ENCODE peak calls at places on chromosomes 12 and 14, in nine cellular contexts. Q is GM23248; H is mesendoderm; P is neural progenitor cell; N is thoracic aorta; G is NT2/D1; U is CD8-positive, alpha-beta memory T cell; X is uterus; I is HepG2. B is an unnamed sample. For H3K4me1, the result is how much of the 10 kb centered on the place peaks cover.

GRCh38 chr14:72966038-72966437 is 39.8 kb downstream of the DCAF4 start:
- DNase-seq in Q (no peak), H (no peak), P (no peak), N (no peak), G (no peak), U (no peak), X (no peak), I (no peak), B (no peak)

GRCh38 chr12:54945082-54945481 is 39.5 kb downstream of the TESPA1 start:
- DNase-seq in Q (peak), H (no peak), P (no peak), N (no peak), G (no peak), U (no peak), X (no peak), I (no peak), B (no peak)

GRCh38 chr12:124761056-124761455 is 102.6 kb downstream of the SCARB1 start:
- DNase-seq in Q (no peak), H (no peak), P (no peak), N (no peak), G (no peak), U (no peak), X (no peak), I (no peak), B (no peak)

GRCh38 chr14:55794655-55795583 is 214.9 kb downstream of the KTN1 start:
- DNase-seq in Q (peak), H (peak), P (no peak), N (no peak), G (no peak), U (no peak), X (no peak), I (no peak), B (no peak)

GRCh38 chr12:124769166-124769530 is 94.5 kb downstream of the SCARB1 start:
- DNase-seq in Q (peak), H (no peak), P (no peak), N (no peak), G (no peak), U (no peak), X (no peak), I (no peak), B (no peak)

GRCh38 chr12:77343291-77343690 is 277.9 kb upstream of the E2F7 start:
- DNase-seq in Q (peak), H (no peak), P (no peak), N (no peak), G (no peak), U (no peak), X (no peak), I (no peak), B (no peak)

GRCh38 chr12:71415336-71416231 is 24.0 kb upstream of the LGR5 start:
- DNase-seq in Q (peak), H (peak), P (peak), N (no peak), G (peak), U (no peak), X (no peak), I (peak), B (no peak)

GRCh38 chr12:62210422-62210821 is 49.8 kb upstream of the USP15 start:
- DNase-seq in Q (peak), H (peak), P (peak), N (no peak), G (no peak), U (no peak), X (no peak), I (peak), B (no peak)

GRCh38 chr14:95487669-95488084 is 28.8 kb downstream of the SYNE3 start:
- DNase-seq in Q (no peak), H (no peak), P (no peak), N (no peak), G (no peak), U (no peak), X (no peak), I (no peak), B (no peak)

GRCh38 chr12:38919191-38919590 is 13.8 kb upstream of the CPNE8 start:
- DNase-seq in Q (peak), H (no peak), P (no peak), N (no peak), G (no peak), U (no peak), X (no peak), I (no peak), B (no peak)

GRCh38 chr12:2673966-2674810 is 120.6 kb upstream of the FKBP4 start:
- DNase-seq in Q (peak), H (peak), P (peak), N (no peak), G (peak), U (no peak), X (peak), I (no peak), B (no peak)

GRCh38 chr12:103773109-103773905 is 67.7 kb downstream of the NT5DC3 start:
- DNase-seq in Q (no peak), H (no peak), P (peak), N (no peak), G (no peak), U (no peak), X (no peak), I (no peak), B (no peak)

GRCh38 chr12:17215754-17216153 is 609.8 kb upstream of the LMO3 start:
- DNase-seq in Q (no peak), H (peak), P (peak), N (no peak), G (no peak), U (no peak), X (no peak), I (no peak), B (no peak)

GRCh38 chr12:50557421-50557820 is 52.6 kb downstream of the DIP2B start:
- DNase-seq in Q (peak), H (no peak), P (no peak), N (no peak), G (no peak), U (no peak), X (no peak), I (no peak), B (no peak)

GRCh38 chr12:7146906-7147305 is 16.7 kb downstream of the CLSTN3 start:
- DNase-seq in Q (no peak), H (no peak), P (no peak), N (no peak), G (no peak), U (no peak), X (no peak), I (no peak), B (no peak)

GRCh38 chr14:82854851-82855250 is 1321.2 kb upstream of the SEL1L start:
- DNase-seq in Q (no peak), H (peak), P (peak), N (no peak), G (no peak), U (no peak), X (no peak), I (no peak), B (no peak)

GRCh38 chr12:27859648-27860047 is 79.6 kb upstream of the MANSC4 start:
- DNase-seq in Q (no peak), H (peak), P (no peak), N (no peak), G (no peak), U (no peak), X (no peak), I (no peak), B (no peak)

GRCh38 chr14:72443991-72444431 is 449.9 kb downstream of the DPF3 start:
- DNase-seq in Q (no peak), H (no peak), P (no peak), N (no peak), G (no peak), U (no peak), X (no peak), I (no peak), B (no peak)

GRCh38 chr14:22387776-22388241 is 201.2 kb downstream of the DAD1 start:
- DNase-seq in Q (no peak), H (no peak), P (no peak), N (no peak), G (no peak), U (no peak), X (no peak), I (no peak), B (peak)

GRCh38 chr12:127773520-127773919 is 493.4 kb upstream of the TMEM132C start:
- DNase-seq in Q (no peak), H (peak), P (peak), N (no peak), G (peak), U (no peak), X (no peak), I (peak), B (no peak)

GRCh38 chr14:72975776-72976175 is 49.5 kb downstream of the DCAF4 start:
- DNase-seq in Q (peak), H (peak), P (peak), N (no peak), G (no peak), U (no peak), X (no peak), I (peak), B (no peak)

GRCh38 chr12:25971675-25972035 is 13.2 kb downstream of the RASSF8 start:
- DNase-seq in Q (no peak), H (no peak), P (no peak), N (no peak), G (no peak), U (no peak), X (no peak), I (no peak), B (no peak)

GRCh38 chr12:107361970-107362369 is 268.6 kb upstream of the CRY1 start:
- DNase-seq in Q (no peak), H (peak), P (no peak), N (no peak), G (no peak), U (no peak), X (no peak), I (no peak), B (no peak)

GRCh38 chr14:64848239-64848638 is 31.5 kb downstream of the SPTB start:
- DNase-seq in Q (peak), H (no peak), P (no peak), N (no peak), G (no peak), U (no peak), X (no peak), I (no peak), B (no peak)

GRCh38 chr12:32535260-32535999 is 136.1 kb downstream of the FGD4 start:
- DNase-seq in Q (peak), H (peak), P (peak), N (peak), G (no peak), U (no peak), X (peak), I (peak), B (peak)

DNA sequence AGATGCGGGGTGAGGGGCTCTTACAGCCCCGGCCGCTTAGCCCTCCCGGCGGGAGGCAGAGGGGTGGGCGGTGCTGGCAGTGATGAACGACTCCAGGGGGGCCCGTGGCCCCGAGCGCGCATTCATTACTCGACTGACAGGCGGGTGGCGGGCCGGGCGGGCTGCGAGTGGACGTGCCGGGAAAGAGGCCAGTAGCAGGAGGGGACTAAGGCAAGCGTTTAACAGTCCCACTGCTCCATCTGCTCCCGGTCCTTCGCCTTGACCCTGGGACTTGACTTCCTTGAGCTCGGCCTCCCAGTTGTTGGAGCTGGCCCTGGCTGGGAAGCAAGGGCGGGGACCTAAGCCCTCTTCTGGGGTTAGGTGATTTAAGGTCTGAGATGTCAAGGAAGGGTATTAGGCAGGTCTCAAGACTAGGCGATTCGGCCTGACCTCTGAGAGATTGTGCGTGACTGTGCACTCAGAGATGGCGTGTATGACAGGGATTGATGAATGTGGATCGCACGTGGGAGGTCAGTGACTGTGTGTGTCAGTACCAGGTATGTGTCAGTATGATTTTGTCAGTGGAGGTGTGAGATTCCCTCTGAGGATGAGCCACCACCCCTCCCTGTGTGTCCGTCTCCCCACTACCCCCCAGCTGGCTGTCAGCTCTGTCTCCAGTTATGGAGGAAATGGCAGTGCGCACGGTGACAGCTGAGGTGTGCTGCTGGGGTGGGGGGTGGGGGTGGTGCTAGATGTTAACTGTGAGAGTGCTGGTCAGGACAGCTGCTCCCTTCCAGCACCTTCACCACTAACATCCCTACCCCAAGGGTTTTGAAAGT is 3.6 kb upstream of the DNAJC22 start:
- DNase-seq in Q (peak), H (peak), P (no peak), N (no peak), G (no peak), U (no peak), X (no peak), I (no peak), B (peak)
- H3K4me1 ChIP-seq in Q (under half), H (under half), P (half or more), N (under half), G (under half), U (half or more), X (under half), I (under half), B (under half)

DNA sequence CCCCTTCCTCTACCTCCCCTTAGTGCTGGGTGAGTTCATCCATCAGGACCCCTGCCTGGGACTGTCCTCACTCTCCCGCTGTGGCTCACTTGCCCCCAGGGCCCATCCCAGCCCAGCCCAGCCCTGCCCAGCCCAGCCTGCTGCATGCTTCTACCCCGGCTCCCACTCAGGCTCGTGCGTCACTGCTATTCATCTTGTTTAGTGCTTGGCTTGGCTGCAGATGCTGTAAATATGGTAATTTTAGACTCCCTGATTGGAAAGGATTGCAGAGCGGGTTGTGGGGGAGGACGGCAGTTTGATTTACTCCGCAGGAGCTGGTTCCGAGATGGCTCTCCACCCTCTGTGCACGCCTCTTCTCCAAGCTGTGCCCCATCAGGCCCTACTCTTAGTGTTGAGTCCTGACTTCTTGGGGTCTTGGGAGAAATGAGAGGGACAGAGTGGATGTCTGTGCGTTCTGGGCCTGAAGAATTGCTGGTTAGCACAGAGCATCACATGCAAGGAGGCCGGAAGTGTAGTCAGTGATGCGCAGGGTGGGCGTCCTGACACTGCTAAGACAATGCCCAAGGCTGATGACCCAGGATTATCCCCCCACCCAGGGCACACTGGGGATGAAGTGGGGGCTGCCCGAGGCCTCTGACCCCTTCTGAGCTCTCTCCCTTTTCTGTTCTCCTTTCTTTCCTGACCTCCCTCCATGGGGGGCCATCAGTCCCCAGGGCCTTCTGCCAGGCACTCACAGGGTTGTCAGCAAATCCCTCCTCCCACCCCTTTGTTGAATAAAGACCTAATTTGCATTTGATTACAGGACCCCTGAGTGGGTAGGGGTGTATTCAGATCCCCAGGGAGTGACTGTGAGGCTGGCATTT is 244.4 kb downstream of the ZFP36L1 start:
- DNase-seq in Q (peak), H (peak), P (peak), N (peak), G (no peak), U (no peak), X (peak), I (no peak), B (peak)
- H3K4me1 ChIP-seq in Q (half or more), H (under half), P (under half), N (half or more), G (under half), U (under half), X (under half), I (under half), B (under half)

GRCh38 chr12:66717049-66717448 is 38.2 kb upstream of the GRIP1 start:
- DNase-seq in Q (no peak), H (no peak), P (no peak), N (no peak), G (no peak), U (no peak), X (no peak), I (no peak), B (no peak)
- H3K4me1 ChIP-seq in Q (under half), H (under half), P (under half), N (under half), G (under half), U (under half), X (under half), I (under half), B (under half)

GRCh38 chr14:91063119-91063518 is 2.7 kb upstream of the RPS6KA5 start:
- DNase-seq in Q (peak), H (no peak), P (no peak), N (no peak), G (no peak), U (peak), X (no peak), I (peak), B (no peak)
- H3K4me1 ChIP-seq in Q (under half), H (under half), P (under half), N (under half), G (under half), U (half or more), X (under half), I (under half), B (under half)

GRCh38 chr12:64056741-64057140 is 165.4 kb downstream of the KICS2 start:
- DNase-seq in Q (no peak), H (peak), P (no peak), N (no peak), G (no peak), U (no peak), X (no peak), I (no peak), B (no peak)
- H3K4me1 ChIP-seq in Q (under half), H (under half), P (under half), N (under half), G (under half), U (under half), X (under half), I (under half), B (under half)